ENCODE peak calls at places on chromosomes 13 and 19, in four cellular contexts. X, G, F and D are unnamed samples.

GRCh38 chr19:50899549-50899948 is 11.6 kb downstream of the KLK4 start:
- DNase-seq in X (no peak), G (no peak), F (no peak), D (no peak)

GRCh38 chr13:72652681-72653080 is 74.7 kb downstream of the MZT1 start:
- DNase-seq in G (no peak), X (no peak), F (no peak), D (no peak)

GRCh38 chr19:42421591-42422031 is 5.6 kb downstream of the LIPE start:
- DNase-seq in X (no peak), F (no peak), G (peak), D (no peak)

GRCh38 chr19:35714601-35715354 is 3.0 kb upstream of the KMT2B start:
- DNase-seq in F (no peak), X (no peak), G (no peak), D (peak)

GRCh38 chr19:49117677-49118564 is 1.0 kb downstream of the C19orf73 start:
- DNase-seq in G (no peak), X (peak), F (no peak), D (peak)

GRCh38 chr19:16033721-16034120 is 42.6 kb upstream of the TPM4 start:
- DNase-seq in G (no peak), F (no peak), X (no peak), D (no peak)

GRCh38 chr19:6613711-6614110 is 22.8 kb upstream of the CD70 start:
- DNase-seq in X (no peak), F (no peak), G (peak), D (no peak)

GRCh38 chr19:31073485-31074221 is 275.6 kb downstream of the TSHZ3 start:
- DNase-seq in G (no peak), F (no peak), X (no peak), D (no peak)

GRCh38 chr13:31046711-31047279 is 114.3 kb downstream of the TEX26 start:
- DNase-seq in X (peak), F (no peak), G (peak), D (no peak)

GRCh38 chr13:67225252-67226159 is 4.6 kb downstream of the PCDH9 start:
- DNase-seq in F (no peak), G (no peak), X (no peak), D (no peak)

GRCh38 chr19:43934055-43934984 is 762 bp downstream of the ZNF45 start:
- DNase-seq in G (peak), X (peak), F (no peak), D (no peak)

GRCh38 chr19:51207747-51208146 is 17.1 kb upstream of the CD33 start:
- DNase-seq in G (no peak), X (no peak), F (no peak), D (no peak)

GRCh38 chr19:1079566-1080111 is 12.7 kb downstream of the ARHGAP45 start:
- DNase-seq in X (peak), G (no peak), F (no peak), D (no peak)

GRCh38 chr13:112752711-112753541 is 63.1 kb downstream of the ATP11A start:
- DNase-seq in X (no peak), G (no peak), F (no peak), D (no peak)

GRCh38 chr13:30868806-30869470 is 37.1 kb upstream of the MEDAG start:
- DNase-seq in X (no peak), F (no peak), G (peak), D (no peak)

GRCh38 chr13:98487522-98487921 is 89.4 kb downstream of the STK24 start:
- DNase-seq in F (no peak), X (no peak), G (no peak), D (peak)

GRCh38 chr19:48746738-48747575 is at the start of gene IZUMO1:
- DNase-seq in G (peak), X (peak), F (peak), D (peak)

GRCh38 chr13:113374511-113375175 is 10.7 kb upstream of the GRTP1 start:
- DNase-seq in G (no peak), X (peak), F (no peak), D (no peak)

GRCh38 chr13:30862707-30863106 is 43.4 kb upstream of the MEDAG start:
- DNase-seq in G (no peak), X (no peak), F (no peak), D (no peak)

GRCh38 chr13:80030491-80030890 is 310.4 kb downstream of the SPRY2 start:
- DNase-seq in X (no peak), G (peak), F (peak), D (no peak)

GRCh38 chr19:30783936-30784335 is 411.8 kb downstream of the ZNF536 start:
- DNase-seq in F (no peak), G (no peak), X (no peak), D (no peak)

GRCh38 chr13:23572836-23573235 is 2.6 kb downstream of the TNFRSF19 start:
- DNase-seq in F (no peak), X (no peak), G (no peak), D (no peak)

GRCh38 chr13:29892149-29892548 is 41.7 kb upstream of the UBL3 start:
- DNase-seq in G (no peak), X (no peak), F (no peak), D (no peak)

GRCh38 chr13:46624821-46625220 is 71.9 kb downstream of the LRCH1 start:
- DNase-seq in F (no peak), X (no peak), G (no peak), D (no peak)

GRCh38 chr13:36778083-36778671 is 40.8 kb upstream of the RFXAP start:
- DNase-seq in X (no peak), F (no peak), G (peak), D (no peak)

GRCh38 chr13:58855283-58855682 is 1223.7 kb downstream of the PCDH17 start:
- DNase-seq in X (no peak), F (no peak), G (no peak), D (no peak)

GRCh38 chr19:55603581-55604292 is 1.7 kb upstream of the ZNF865 start:
- DNase-seq in F (no peak), X (no peak), G (no peak), D (no peak)

GRCh38 chr13:99158846-99159245 is 41.8 kb upstream of the UBAC2 start:
- DNase-seq in G (no peak), X (no peak), F (no peak), D (no peak)

GRCh38 chr13:65926750-65927171 is 1303.4 kb downstream of the PCDH9 start:
- DNase-seq in F (peak), G (no peak), X (no peak), D (peak)

GRCh38 chr19:10991076-10991475 is 30.2 kb downstream of the SMARCA4 start:
- DNase-seq in G (no peak), F (no peak), X (no peak), D (no peak)

GRCh38 chr13:75666646-75667351 is 30.7 kb downstream of the LMO7 start:
- DNase-seq in X (no peak), G (peak), F (no peak), D (no peak)

GRCh38 chr13:74886496-74886895 is 595.5 kb downstream of the TBC1D4 start:
- DNase-seq in G (peak), F (no peak), X (no peak), D (no peak)

GRCh38 chr19:39304701-39305571 is 8.7 kb downstream of the IFNL1 start:
- DNase-seq in X (no peak), F (no peak), G (no peak), D (no peak)

GRCh38 chr13:40682449-40683240 is 16.2 kb upstream of the FOXO1 start:
- DNase-seq in G (peak), X (no peak), F (no peak), D (peak)

GRCh38 chr13:92224052-92224821 is 825.8 kb downstream of the GPC5 start:
- DNase-seq in G (peak), F (no peak), X (no peak), D (no peak)

GRCh38 chr13:45068036-45069001 is 52.0 kb upstream of the GTF2F2 start:
- DNase-seq in X (no peak), F (no peak), G (no peak), D (no peak)
- TF ChIP-seq EZH2phosphoT487 in X (no peak), F (no peak), G (no peak), D (no peak)

DNA sequence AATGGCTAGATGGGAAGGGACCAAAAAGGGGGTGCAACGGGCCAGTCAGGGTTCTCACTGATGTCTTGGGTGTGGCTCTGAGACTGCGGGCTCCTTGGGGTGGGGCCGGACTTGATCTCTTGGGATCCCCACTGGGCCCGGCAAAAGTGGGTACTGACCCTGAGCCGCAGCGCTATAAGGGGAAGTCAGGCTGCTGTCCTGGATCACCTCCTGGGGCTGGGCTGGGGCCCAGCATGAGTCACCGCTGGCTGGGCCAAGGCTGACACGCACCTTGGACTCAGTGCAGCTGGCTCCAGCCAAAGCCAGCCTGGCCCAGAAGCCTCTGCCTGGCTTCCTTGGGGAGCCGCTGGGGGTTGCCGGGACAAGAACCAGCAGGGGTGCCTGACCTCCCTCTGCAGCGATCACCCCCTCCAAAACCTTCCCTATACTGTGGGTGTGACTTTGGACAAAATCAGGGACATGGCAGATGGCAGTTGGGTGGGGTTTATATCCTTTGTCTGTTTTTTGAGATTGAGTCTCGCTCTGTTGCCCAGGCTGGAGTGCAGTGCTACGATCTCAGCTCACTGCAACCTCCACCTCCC is 614 bp upstream of the IQCN start:
- DNase-seq in X (no peak), F (no peak), G (peak), D (no peak)
- TF ChIP-seq EZH2phosphoT487 in X (no peak), F (no peak), G (no peak), D (no peak)

GRCh38 chr19:40523322-40524047 is 53.2 kb upstream of the SHKBP1 start:
- DNase-seq in X (peak), G (peak), F (peak), D (peak)
- TF ChIP-seq EZH2phosphoT487 in X (no peak), G (no peak), F (no peak), D (no peak)

GRCh38 chr13:100363874-100364273 is 224.7 kb downstream of the GGACT start:
- DNase-seq in F (no peak), G (peak), X (no peak), D (no peak)
- TF ChIP-seq EZH2phosphoT487 in F (no peak), G (no peak), X (no peak), D (no peak)

DNA sequence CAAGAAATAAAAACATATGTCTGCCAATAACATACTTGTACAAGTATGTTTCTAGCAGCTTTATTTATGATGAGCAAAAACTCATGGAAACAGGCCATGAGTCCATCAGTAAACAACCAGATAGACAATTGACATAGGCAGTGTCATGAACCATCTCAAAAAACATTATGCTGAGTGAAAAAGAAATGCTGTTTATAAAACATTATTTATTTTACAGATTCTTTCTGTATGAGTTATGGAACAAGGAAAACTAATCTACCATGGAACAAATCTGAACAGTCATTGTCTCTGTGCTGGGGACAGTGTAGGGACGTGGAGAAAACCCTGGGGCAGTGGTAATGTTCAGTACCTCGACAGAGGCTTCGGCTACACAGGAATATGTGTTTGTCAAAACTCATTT is 283.9 kb downstream of the UQCRFS1 start:
- DNase-seq in X (no peak), G (peak), F (no peak), D (no peak)
- TF ChIP-seq EZH2phosphoT487 in X (no peak), G (no peak), F (no peak), D (no peak)

GRCh38 chr13:85728831-85729230 is 70.4 kb downstream of the SLITRK6 start:
- DNase-seq in G (no peak), X (no peak), F (no peak), D (no peak)
- TF ChIP-seq EZH2phosphoT487 in G (no peak), X (no peak), F (no peak), D (no peak)

GRCh38 chr13:51822106-51822840 is 18.3 kb upstream of the DHRS12 start:
- DNase-seq in X (no peak), F (no peak), G (no peak), D (no peak)
- TF ChIP-seq EZH2phosphoT487 in X (no peak), F (no peak), G (no peak), D (no peak)